ENCODE peak calls at places on chromosomes 4 and X, in five cellular contexts. J is brain microvascular endothelial cell, Z is osteocyte, U is HCT116, O is fibroblast of mammary gland. B is an unnamed sample.

GRCh38 chr4:93828830-93829530 is 427 bp downstream of the ATOH1 start:
- DNase-seq in J (no peak), U (no peak), O (no peak), Z (no peak), B (no peak)

GRCh38 chr4:4386736-4387392 is at the start of gene NSG1:
- DNase-seq in O (peak), Z (no peak), J (no peak), U (no peak), B (no peak)

GRCh38 chr4:15469402-15470148 is at the start of gene CC2D2A:
- DNase-seq in O (peak), J (peak), Z (no peak), U (no peak), B (no peak)

GRCh38 chrX:42175843-42176242 is 252.5 kb upstream of the CASK start:
- DNase-seq in O (no peak), U (no peak), J (no peak), Z (no peak), B (no peak)

GRCh38 chr4:161254375-161254774 is 909.4 kb downstream of the FSTL5 start:
- DNase-seq in Z (no peak), U (no peak), O (no peak), J (no peak), B (no peak)

GRCh38 chr4:102557636-102558035 is 56.5 kb downstream of the NFKB1 start:
- DNase-seq in U (no peak), O (no peak), Z (no peak), J (no peak), B (no peak)

GRCh38 chr4:168440442-168441264 is 39.6 kb downstream of the DDX60L start:
- DNase-seq in O (peak), Z (no peak), U (peak), J (peak), B (no peak)

GRCh38 chr4:23819041-23819511 is 70.8 kb downstream of the PPARGC1A start:
- DNase-seq in Z (no peak), O (peak), U (no peak), J (peak), B (peak)

GRCh38 chr4:109414938-109415337 is 18.7 kb upstream of the SEC24B start:
- DNase-seq in Z (no peak), J (no peak), U (no peak), O (no peak), B (no peak)

DNA sequence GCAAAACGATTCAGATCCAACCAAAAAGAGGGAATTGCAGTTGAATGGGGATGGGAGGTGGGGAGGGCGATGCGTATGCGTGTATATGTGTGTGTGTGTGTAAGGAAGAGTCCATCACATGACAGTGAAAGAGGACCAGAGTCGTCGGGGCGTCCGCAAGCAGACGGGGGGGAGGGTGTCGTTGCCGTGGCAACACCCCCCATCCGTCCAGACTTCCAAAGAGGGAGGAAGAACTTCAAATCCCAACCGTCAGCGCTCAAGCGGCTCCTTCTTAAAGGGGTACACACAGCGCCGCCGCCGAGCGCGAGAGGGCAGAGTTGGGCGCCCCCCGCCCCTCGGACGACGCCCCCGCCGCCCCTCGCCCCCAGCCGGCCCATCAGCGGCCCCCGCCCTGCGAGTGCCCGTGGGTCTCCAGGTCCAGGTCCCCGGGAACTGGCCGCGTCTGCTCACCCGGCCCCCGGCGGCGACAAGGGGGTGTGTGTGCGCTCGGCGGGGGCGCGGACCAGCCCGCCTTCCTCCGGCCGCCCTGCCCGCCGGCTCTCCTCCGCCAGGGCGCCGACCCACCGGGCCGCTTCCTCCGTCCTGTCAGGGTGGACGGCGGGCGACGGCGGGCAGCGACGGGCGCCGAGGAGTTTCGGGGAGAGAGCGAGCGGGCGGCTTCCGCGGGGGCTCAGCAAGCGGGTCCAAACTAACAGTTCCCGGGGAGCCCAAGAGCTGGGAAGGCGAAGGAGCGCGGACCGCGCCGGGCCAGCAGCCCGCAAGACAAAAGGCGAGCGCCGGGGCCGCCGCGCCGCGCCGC is 685 bp downstream of the LCORL start:
- DNase-seq in Z (no peak), O (peak), U (peak), J (peak), B (no peak)
- TF ChIP-seq CTCF in Z (peak), O (no peak), U (no peak), J (no peak), B (peak)

GRCh38 chrX:131802836-131803626 is 220.1 kb upstream of the STK26 start:
- DNase-seq in U (no peak), J (no peak), O (peak), Z (peak), B (no peak)
- TF ChIP-seq CTCF in U (peak), J (peak), O (peak), Z (peak), B (peak)

DNA sequence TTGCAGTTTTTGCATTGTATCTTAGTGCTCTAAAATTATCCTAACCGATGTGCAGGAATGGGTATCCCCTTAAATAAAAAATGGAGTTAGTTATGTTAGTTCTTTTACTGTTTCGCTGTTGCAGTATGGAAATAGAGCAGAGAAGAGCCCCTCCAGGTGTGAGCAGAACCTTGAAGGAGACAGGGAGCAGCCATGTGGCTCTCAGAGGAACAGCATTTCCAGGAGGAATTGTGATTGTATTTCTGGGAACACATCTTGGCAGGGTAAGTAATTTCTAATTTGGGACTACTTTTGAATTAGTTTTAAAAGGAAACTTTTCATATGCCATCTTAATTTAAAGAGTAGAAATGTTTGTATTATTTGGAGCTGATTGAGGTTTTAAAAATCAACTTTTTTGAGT is 5.3 kb upstream of the CCDC158 start:
- DNase-seq in Z (no peak), U (no peak), J (no peak), O (no peak), B (no peak)
- TF ChIP-seq CTCF in Z (peak), U (peak), J (peak), O (peak), B (peak)

DNA sequence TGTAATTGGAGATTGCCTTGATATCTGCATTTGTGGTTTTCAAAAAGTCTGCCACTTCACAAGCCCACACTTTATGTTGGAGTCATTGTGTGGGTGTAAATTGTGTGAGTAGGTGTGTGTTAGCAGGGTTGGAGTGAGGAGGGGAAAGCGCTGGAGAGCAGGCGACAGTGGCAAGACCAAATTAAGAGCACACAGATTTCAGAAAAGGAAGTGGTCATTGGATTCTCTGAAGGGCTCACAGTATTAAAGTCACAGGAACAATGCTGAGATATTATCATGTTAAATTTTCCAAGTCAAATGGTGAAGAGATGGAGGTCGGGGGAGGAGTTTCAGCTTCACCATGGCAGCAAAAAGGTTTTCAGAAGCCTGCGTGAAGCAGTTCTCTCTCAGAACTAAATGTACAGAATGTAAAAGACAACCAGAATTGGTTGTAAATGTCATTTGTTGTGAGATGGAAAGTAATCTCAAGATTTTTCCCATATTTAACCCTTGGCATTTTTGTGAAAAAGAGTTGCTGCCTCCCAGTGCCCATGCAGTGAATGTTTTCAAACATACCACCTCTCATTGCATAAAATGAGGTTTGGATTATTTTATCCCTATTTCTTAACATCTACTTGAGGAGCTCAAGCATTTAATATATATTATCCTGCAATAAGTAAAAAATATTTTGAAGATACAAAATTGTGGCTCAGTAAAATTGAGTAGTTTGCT is 265.9 kb downstream of the ZNF674 start:
- DNase-seq in U (no peak), O (peak), J (no peak), Z (no peak), B (no peak)
- TF ChIP-seq CTCF in U (no peak), O (peak), J (no peak), Z (peak), B (peak)

DNA sequence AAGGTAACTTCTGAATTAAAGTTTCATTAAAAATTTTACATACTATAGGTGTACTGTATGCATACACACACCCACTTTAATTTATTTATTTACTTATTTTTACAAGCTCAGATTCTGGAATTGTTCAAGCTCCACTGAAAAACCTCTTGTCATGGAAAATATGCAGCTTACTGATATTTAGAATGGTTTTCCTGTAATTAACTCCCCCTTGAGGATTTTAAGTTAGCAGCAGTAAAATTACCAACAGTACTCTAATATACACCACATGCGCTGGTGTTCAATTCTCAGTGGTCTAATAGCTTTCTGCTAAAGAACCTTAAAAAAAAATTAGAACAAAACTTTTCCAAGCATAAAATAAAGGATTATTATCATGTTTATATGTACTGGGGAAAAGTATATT is 12.0 kb downstream of the MAB21L2 start:
- DNase-seq in Z (no peak), J (no peak), U (no peak), O (peak), B (no peak)
- TF ChIP-seq CTCF in Z (peak), J (peak), U (peak), O (peak), B (peak)

DNA sequence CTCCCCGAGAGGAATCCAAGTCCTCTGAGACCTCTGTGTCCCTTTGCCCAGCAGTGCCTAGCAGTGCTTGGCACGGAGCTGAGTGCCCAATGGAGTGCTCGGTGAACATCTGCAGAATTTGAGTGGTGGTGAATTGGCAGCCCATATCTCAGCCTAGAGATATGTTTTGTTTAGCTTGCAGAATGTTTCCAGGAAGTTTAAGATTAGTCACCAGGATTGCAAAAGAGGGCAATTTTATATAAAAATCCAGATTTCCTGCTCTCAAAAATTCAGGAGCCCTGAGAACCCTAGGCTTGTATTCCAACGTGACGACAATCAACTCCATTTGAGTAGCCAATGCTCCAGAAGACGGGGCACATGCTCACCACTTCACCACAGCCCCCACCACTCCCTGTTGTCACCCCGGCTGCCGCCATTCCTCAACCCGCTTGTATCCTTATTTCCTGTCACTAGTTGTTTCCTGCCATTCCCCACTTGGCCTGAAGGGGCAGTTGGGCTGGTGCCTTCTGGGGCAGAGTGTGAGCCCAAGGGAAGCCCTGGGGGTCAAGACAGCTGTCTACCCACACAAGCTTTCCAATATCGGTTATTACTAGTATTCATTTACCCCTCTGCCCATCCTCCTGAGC is 116.9 kb downstream of the EFNB1 start:
- DNase-seq in O (peak), U (no peak), J (peak), Z (peak), B (no peak)
- TF ChIP-seq CTCF in O (peak), U (peak), J (peak), Z (peak), B (peak)

DNA sequence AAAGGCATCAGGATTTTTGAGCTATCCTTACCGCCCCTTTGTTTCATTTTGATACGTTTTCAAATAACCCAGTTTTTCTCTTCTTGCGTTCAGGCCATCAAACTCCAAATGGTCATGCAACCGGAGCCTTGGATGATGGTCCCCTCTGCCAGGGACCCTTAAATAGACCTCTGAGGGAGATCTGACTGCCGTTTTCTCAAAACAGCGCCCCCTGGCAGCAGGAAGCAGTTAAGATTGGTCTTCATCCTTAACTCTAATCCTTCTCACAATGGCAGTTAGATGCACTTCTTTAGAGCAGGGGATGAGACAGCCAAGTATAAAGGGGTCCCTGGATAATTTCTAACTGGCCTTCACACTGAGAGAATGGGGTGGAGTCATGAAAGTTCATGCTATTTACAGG is 525.0 kb upstream of the SPANXN1 start:
- DNase-seq in O (no peak), U (no peak), Z (no peak), J (no peak), B (no peak)
- TF ChIP-seq CTCF in O (no peak), U (no peak), Z (no peak), J (peak), B (no peak)

B was measured in retinal pigment epithelial cell.